ENCODE peak calls at places on chromosomes 6 and 20, in five cellular contexts. One of them, this sample, is unnamed.

GRCh38 chr6:157842213-157842612 is 19.2 kb downstream of the SNX9 start:
- DNase-seq in lower leg skin: no peak
- DNase-seq in foreskin fibroblast: no peak
- DNase-seq in astrocyte of the spinal cord: no peak
- DNase-seq in cardiac fibroblast: no peak
- DNase-seq in this sample: no peak

GRCh38 chr6:135576055-135576454 is 78.5 kb upstream of the AHI1 start:
- DNase-seq in astrocyte of the spinal cord: peak; percentile 69
- DNase-seq in lower leg skin: no peak
- DNase-seq in foreskin fibroblast: peak; percentile 81
- DNase-seq in cardiac fibroblast: peak; percentile 65
- DNase-seq in this sample: peak; percentile 93

GRCh38 chr6:101294676-101295075 is 98.8 kb upstream of the GRIK2 start:
- DNase-seq in astrocyte of the spinal cord: peak; percentile 66
- DNase-seq in cardiac fibroblast: no peak
- DNase-seq in lower leg skin: no peak
- DNase-seq in foreskin fibroblast: peak; percentile 73
- DNase-seq in this sample: peak; percentile 84

GRCh38 chr6:170263410-170263809 is 27.5 kb downstream of the DLL1 start:
- DNase-seq in cardiac fibroblast: no peak
- DNase-seq in lower leg skin: no peak
- DNase-seq in foreskin fibroblast: no peak
- DNase-seq in astrocyte of the spinal cord: no peak
- DNase-seq in this sample: no peak

GRCh38 chr6:111871207-111871606 is 2.0 kb downstream of the FYN start:
- DNase-seq in lower leg skin: no peak
- DNase-seq in cardiac fibroblast: no peak
- DNase-seq in foreskin fibroblast: peak; percentile 11
- DNase-seq in astrocyte of the spinal cord: no peak
- DNase-seq in this sample: no peak

GRCh38 chr6:5590187-5590586 is 328.9 kb downstream of the FARS2 start:
- DNase-seq in foreskin fibroblast: no peak
- DNase-seq in cardiac fibroblast: no peak
- DNase-seq in lower leg skin: no peak
- DNase-seq in astrocyte of the spinal cord: no peak
- DNase-seq in this sample: no peak

GRCh38 chr6:134437376-134437775 is 119.5 kb upstream of the SGK1 start:
- DNase-seq in cardiac fibroblast: no peak
- DNase-seq in astrocyte of the spinal cord: peak; percentile 58
- DNase-seq in lower leg skin: no peak
- DNase-seq in foreskin fibroblast: peak; percentile 58
- DNase-seq in this sample: peak; percentile 82

GRCh38 chr20:40511478-40511877 is 177.6 kb downstream of the MAFB start:
- DNase-seq in astrocyte of the spinal cord: peak; percentile 88
- DNase-seq in lower leg skin: peak; percentile 66
- DNase-seq in foreskin fibroblast: peak; percentile 31
- DNase-seq in cardiac fibroblast: peak; percentile 92
- DNase-seq in this sample: peak; percentile 97

GRCh38 chr6:167860546-167861226 is 34.0 kb downstream of the AFDN start:
- DNase-seq in astrocyte of the spinal cord: no peak
- DNase-seq in foreskin fibroblast: no peak
- DNase-seq in cardiac fibroblast: no peak
- DNase-seq in lower leg skin: no peak
- DNase-seq in this sample: no peak

GRCh38 chr20:22465622-22466446 is 118.5 kb downstream of the FOXA2 start:
- DNase-seq in astrocyte of the spinal cord: no peak
- DNase-seq in cardiac fibroblast: no peak
- DNase-seq in lower leg skin: no peak
- DNase-seq in foreskin fibroblast: no peak
- DNase-seq in this sample: no peak

GRCh38 chr6:3697609-3698008 is 53.9 kb downstream of the PXDC1 start:
- DNase-seq in astrocyte of the spinal cord: peak; percentile 93
- DNase-seq in foreskin fibroblast: peak; percentile 89
- DNase-seq in cardiac fibroblast: peak; percentile 92
- DNase-seq in lower leg skin: no peak
- DNase-seq in this sample: peak; percentile 95

GRCh38 chr6:125945378-125946141 is 11.0 kb upstream of the HINT3 start:
- DNase-seq in astrocyte of the spinal cord: no peak
- DNase-seq in foreskin fibroblast: peak; percentile 39
- DNase-seq in lower leg skin: no peak
- DNase-seq in cardiac fibroblast: peak; percentile 71
- DNase-seq in this sample: no peak

GRCh38 chr20:48703107-48703506 is 124.7 kb downstream of the PREX1 start:
- DNase-seq in astrocyte of the spinal cord: no peak
- DNase-seq in cardiac fibroblast: no peak
- DNase-seq in lower leg skin: no peak
- DNase-seq in foreskin fibroblast: no peak
- DNase-seq in this sample: no peak

GRCh38 chr6:111712398-111712797 is 106.7 kb upstream of the TRAF3IP2 start:
- DNase-seq in foreskin fibroblast: peak; percentile 84
- DNase-seq in lower leg skin: no peak
- DNase-seq in astrocyte of the spinal cord: peak; percentile 86
- DNase-seq in cardiac fibroblast: peak; percentile 75
- DNase-seq in this sample: peak; percentile 56

GRCh38 chr6:20279051-20279450 is 66.8 kb upstream of the MBOAT1 start:
- DNase-seq in cardiac fibroblast: no peak
- DNase-seq in foreskin fibroblast: no peak
- DNase-seq in astrocyte of the spinal cord: no peak
- DNase-seq in lower leg skin: no peak
- DNase-seq in this sample: no peak

GRCh38 chr20:36546111-36546736 is 4.9 kb downstream of the MYL9 start:
- DNase-seq in lower leg skin: no peak
- DNase-seq in astrocyte of the spinal cord: no peak
- DNase-seq in foreskin fibroblast: no peak
- DNase-seq in cardiac fibroblast: no peak
- DNase-seq in this sample: no peak

GRCh38 chr20:12941025-12941424 is 67.7 kb upstream of the SPTLC3 start:
- DNase-seq in astrocyte of the spinal cord: peak; percentile 61
- DNase-seq in foreskin fibroblast: peak; percentile 48
- DNase-seq in lower leg skin: no peak
- DNase-seq in cardiac fibroblast: no peak
- DNase-seq in this sample: peak; percentile 53

GRCh38 chr20:63152322-63153253 is 63.3 kb downstream of the YTHDF1 start:
- DNase-seq in lower leg skin: no peak
- DNase-seq in foreskin fibroblast: no peak
- DNase-seq in astrocyte of the spinal cord: no peak
- DNase-seq in cardiac fibroblast: no peak
- DNase-seq in this sample: no peak

GRCh38 chr20:63150391-63150898 is 65.5 kb downstream of the YTHDF1 start:
- DNase-seq in astrocyte of the spinal cord: no peak
- DNase-seq in lower leg skin: no peak
- DNase-seq in foreskin fibroblast: no peak
- DNase-seq in cardiac fibroblast: no peak
- DNase-seq in this sample: no peak

GRCh38 chr20:63150911-63151531 is 64.9 kb downstream of the YTHDF1 start:
- DNase-seq in lower leg skin: no peak
- DNase-seq in foreskin fibroblast: no peak
- DNase-seq in cardiac fibroblast: no peak
- DNase-seq in astrocyte of the spinal cord: no peak
- DNase-seq in this sample: no peak

GRCh38 chr20:63153254-63154221 is 62.4 kb downstream of the YTHDF1 start:
- DNase-seq in astrocyte of the spinal cord: no peak
- DNase-seq in foreskin fibroblast: no peak
- DNase-seq in cardiac fibroblast: no peak
- DNase-seq in lower leg skin: no peak
- DNase-seq in this sample: no peak

DNA sequence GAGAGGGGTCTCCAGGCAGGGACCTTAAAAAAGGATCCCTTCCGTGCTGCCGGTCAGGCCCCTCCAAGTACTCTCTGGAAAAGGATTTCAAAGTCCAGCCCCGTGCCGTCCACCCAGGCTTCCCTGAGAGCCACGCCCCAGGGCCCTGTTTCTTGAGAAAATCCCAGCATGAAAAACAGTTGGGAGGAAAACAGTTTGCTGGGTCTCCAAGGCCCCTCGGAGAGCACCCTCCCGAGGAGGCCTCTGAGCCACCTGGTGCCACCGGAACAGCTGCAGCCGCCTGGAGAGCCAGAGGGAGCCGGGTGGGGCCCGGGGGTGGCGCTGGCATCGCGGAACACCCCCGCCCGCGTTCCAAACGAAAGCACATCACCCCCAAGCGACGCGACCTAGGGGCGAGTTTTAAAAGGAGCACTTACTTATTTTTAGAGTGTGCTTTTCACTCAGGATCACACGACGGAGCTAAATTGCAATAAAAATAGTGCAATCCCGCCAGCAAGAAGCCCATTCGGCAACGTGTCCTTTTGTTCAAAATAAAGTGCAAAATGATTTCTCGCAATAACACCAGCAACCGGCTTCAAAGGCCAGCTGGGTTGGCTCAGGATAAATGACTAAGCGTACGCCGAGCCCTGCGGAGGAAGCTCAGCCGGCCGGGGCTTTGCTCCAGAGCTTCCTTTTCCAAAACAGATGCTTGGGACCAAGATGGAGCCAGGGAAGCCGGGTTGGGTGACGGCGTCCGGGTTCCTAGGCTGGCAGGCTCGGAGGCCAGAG is 64.2 kb downstream of the YTHDF1 start:
- DNase-seq in lower leg skin: no peak
- DNase-seq in foreskin fibroblast: peak; percentile 23
- DNase-seq in cardiac fibroblast: peak; percentile 39
- DNase-seq in astrocyte of the spinal cord: no peak
- DNase-seq in this sample: peak; percentile 40
- H3K4me3 ChIP-seq in lower leg skin: no peak overlapping the region
- H3K4me3 ChIP-seq in foreskin fibroblast: no peak overlapping the region
- H3K4me3 ChIP-seq in cardiac fibroblast: no peak overlapping the region
- H3K4me3 ChIP-seq in astrocyte of the spinal cord: no peak overlapping the region
- H3K4me3 ChIP-seq in this sample: no peak overlapping the region

GRCh38 chr6:44668976-44669934 is 281.7 kb downstream of the CDC5L start:
- DNase-seq in lower leg skin: no peak
- DNase-seq in foreskin fibroblast: no peak
- DNase-seq in cardiac fibroblast: no peak
- DNase-seq in astrocyte of the spinal cord: no peak
- DNase-seq in this sample: no peak

GRCh38 chr6:44670146-44670545 is 282.6 kb downstream of the CDC5L start:
- DNase-seq in foreskin fibroblast: no peak
- DNase-seq in lower leg skin: no peak
- DNase-seq in astrocyte of the spinal cord: no peak
- DNase-seq in cardiac fibroblast: no peak
- DNase-seq in this sample: no peak

GRCh38 chr6:44667226-44667625 is 279.7 kb downstream of the CDC5L start:
- DNase-seq in astrocyte of the spinal cord: peak; percentile 96
- DNase-seq in lower leg skin: no peak
- DNase-seq in foreskin fibroblast: peak; percentile 82
- DNase-seq in cardiac fibroblast: peak; percentile 88
- DNase-seq in this sample: peak; percentile 95

GRCh38 chr6:44667668-44668390 is 280.3 kb downstream of the CDC5L start:
- DNase-seq in foreskin fibroblast: peak; percentile 31
- DNase-seq in lower leg skin: no peak
- DNase-seq in astrocyte of the spinal cord: no peak
- DNase-seq in cardiac fibroblast: peak; percentile 24
- DNase-seq in this sample: no peak

GRCh38 chr6:44668391-44668930 is 281.0 kb downstream of the CDC5L start:
- DNase-seq in foreskin fibroblast: no peak
- DNase-seq in cardiac fibroblast: no peak
- DNase-seq in lower leg skin: no peak
- DNase-seq in astrocyte of the spinal cord: no peak
- DNase-seq in this sample: no peak
- TF ChIP-seq CTCF in foreskin fibroblast: no peak
- TF ChIP-seq CTCF in cardiac fibroblast: no peak
- TF ChIP-seq CTCF in lower leg skin: no peak
- TF ChIP-seq CTCF in astrocyte of the spinal cord: no peak
- TF ChIP-seq CTCF in this sample: no peak

DNA sequence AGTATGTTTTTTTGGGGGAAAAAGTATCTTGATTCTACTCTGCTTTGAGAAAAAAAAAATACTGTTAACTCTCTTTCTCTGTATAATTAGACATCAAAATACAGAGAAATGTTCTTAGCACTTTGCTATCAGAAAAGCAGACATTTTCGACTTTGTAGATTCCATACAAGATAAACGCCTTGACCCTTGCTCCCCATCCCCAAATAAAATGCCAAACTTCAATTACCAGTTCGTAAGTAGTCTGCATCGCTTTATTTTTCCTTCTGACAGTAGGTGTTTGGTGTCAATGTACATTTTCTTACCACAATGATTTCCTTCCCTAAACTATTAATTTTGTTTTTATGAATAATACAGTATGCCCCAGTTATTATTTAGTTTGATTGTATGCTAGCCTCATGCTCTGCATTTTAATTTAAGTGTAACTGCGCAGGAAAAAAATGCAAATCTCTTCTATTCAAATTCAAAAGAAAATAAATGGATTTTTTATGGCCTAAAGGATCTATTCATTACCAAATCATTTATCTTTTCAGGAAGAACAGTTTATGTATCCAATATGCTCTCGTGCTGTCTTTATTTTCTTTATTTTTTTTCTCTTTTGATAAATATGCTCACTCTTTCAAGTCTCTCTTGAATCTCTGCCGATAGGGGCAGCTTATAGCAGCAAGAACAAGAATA is 84.8 kb upstream of the ZNF217 start:
- DNase-seq in lower leg skin: no peak
- DNase-seq in astrocyte of the spinal cord: no peak
- DNase-seq in foreskin fibroblast: peak; percentile 52
- DNase-seq in cardiac fibroblast: peak; percentile 29
- DNase-seq in this sample: no peak
- H3K4me3 ChIP-seq in lower leg skin: no peak overlapping the region
- H3K4me3 ChIP-seq in astrocyte of the spinal cord: no peak overlapping the region
- H3K4me3 ChIP-seq in foreskin fibroblast: no peak overlapping the region
- H3K4me3 ChIP-seq in cardiac fibroblast: no peak overlapping the region
- H3K4me3 ChIP-seq in this sample: no peak overlapping the region

GRCh38 chr20:3408251-3408637 is 775 bp upstream of the DNAAF9 start:
- DNase-seq in lower leg skin: no peak
- DNase-seq in astrocyte of the spinal cord: no peak
- DNase-seq in foreskin fibroblast: no peak
- DNase-seq in cardiac fibroblast: no peak
- DNase-seq in this sample: no peak

GRCh38 chr20:3406481-3407425 is 716 bp downstream of the DNAAF9 start:
- DNase-seq in foreskin fibroblast: peak; percentile 76
- DNase-seq in lower leg skin: peak; percentile 43
- DNase-seq in cardiac fibroblast: peak; percentile 56
- DNase-seq in astrocyte of the spinal cord: no peak
- DNase-seq in this sample: peak; percentile 83

GRCh38 chr20:3405696-3406358 is 1.6 kb downstream of the DNAAF9 start:
- DNase-seq in cardiac fibroblast: no peak
- DNase-seq in astrocyte of the spinal cord: no peak
- DNase-seq in lower leg skin: no peak
- DNase-seq in foreskin fibroblast: peak; percentile 8
- DNase-seq in this sample: peak; percentile 6

GRCh38 chr20:3409417-3409816 is 1.9 kb upstream of the DNAAF9 start:
- DNase-seq in astrocyte of the spinal cord: no peak
- DNase-seq in foreskin fibroblast: no peak
- DNase-seq in lower leg skin: no peak
- DNase-seq in cardiac fibroblast: no peak
- DNase-seq in this sample: no peak

GRCh38 chr20:3407426-3408250 is at the start of gene DNAAF9:
- DNase-seq in foreskin fibroblast: peak; percentile 90
- DNase-seq in astrocyte of the spinal cord: peak; percentile 71
- DNase-seq in lower leg skin: peak; percentile 70
- DNase-seq in cardiac fibroblast: peak; percentile 79
- DNase-seq in this sample: peak; percentile 69
- TF ChIP-seq CTCF in foreskin fibroblast: no peak
- TF ChIP-seq CTCF in astrocyte of the spinal cord: no peak
- TF ChIP-seq CTCF in lower leg skin: no peak
- TF ChIP-seq CTCF in cardiac fibroblast: peak; percentile 6
- TF ChIP-seq CTCF in this sample: peak; percentile 0

DNA sequence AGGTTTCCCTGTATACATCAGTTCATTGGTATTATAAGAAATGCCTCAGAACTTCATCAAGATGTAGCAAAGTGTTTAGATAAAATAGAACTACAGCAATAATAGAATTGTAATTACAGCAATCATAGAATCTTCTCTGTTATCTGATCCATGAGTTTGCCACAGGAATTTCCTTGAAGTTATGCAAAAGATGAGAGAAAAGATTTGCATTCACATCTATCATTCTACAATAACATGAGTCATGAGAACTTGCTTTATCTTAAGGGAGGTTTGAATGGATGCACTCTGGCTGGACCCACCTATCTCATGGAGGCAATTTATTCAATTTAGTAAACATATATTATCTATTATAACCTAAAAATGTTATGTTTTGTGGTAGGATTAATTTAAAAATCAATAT is 329.8 kb upstream of the EPHA7 start:
- DNase-seq in cardiac fibroblast: no peak
- DNase-seq in foreskin fibroblast: peak; percentile 18
- DNase-seq in lower leg skin: no peak
- DNase-seq in astrocyte of the spinal cord: peak; percentile 6
- DNase-seq in this sample: peak; percentile 11
- H3K4me3 ChIP-seq in cardiac fibroblast: no peak overlapping the region
- H3K4me3 ChIP-seq in foreskin fibroblast: no peak overlapping the region
- H3K4me3 ChIP-seq in lower leg skin: no peak overlapping the region
- H3K4me3 ChIP-seq in astrocyte of the spinal cord: no peak overlapping the region
- H3K4me3 ChIP-seq in this sample: no peak overlapping the region

This sample was measured in fibroblast of mammary gland.